ENCODE peak calls at places on chromosomes 3 and 15, in seven cellular contexts. Z is AG04450, M is breast epithelium, U is progenitor cell of endocrine pancreas, Q is H9, W is astrocyte of the spinal cord, J is fibroblast of pulmonary artery. Y is an unnamed sample.

GRCh38 chr3:127748754-127749327 is 73.5 kb downstream of the MGLL start:
- DNase-seq in Z (no peak), Q (no peak), W (no peak), J (no peak), M (no peak), U (no peak), Y (peak; percentile 44)

GRCh38 chr3:186746008-186746407 is 28.8 kb downstream of the KNG1 start:
- DNase-seq in J (peak; percentile 89), M (no peak), Z (peak; percentile 18), W (peak; percentile 22), Q (peak; percentile 85), U (no peak), Y (peak; percentile 77)

GRCh38 chr3:152073267-152073666 is 195.5 kb upstream of the MBNL1 start:
- DNase-seq in M (no peak), J (peak; percentile 70), U (no peak), Q (no peak), W (peak; percentile 31), Z (no peak), Y (no peak)

GRCh38 chr15:83057660-83058376 is 9.2 kb downstream of the BTBD1 start:
- DNase-seq in Z (no peak), U (no peak), Q (no peak), W (no peak), J (peak; percentile 68), M (no peak), Y (no peak)

GRCh38 chr3:127440384-127440783 is 150.1 kb downstream of the TPRA1 start:
- DNase-seq in M (no peak), J (no peak), Q (peak; percentile 4), W (no peak), U (no peak), Z (no peak), Y (no peak)

GRCh38 chr3:188402229-188402628 is 248.3 kb downstream of the LPP start:
- DNase-seq in Z (no peak), Q (no peak), W (no peak), J (no peak), U (no peak), M (no peak), Y (no peak)

GRCh38 chr3:35784162-35784561 is 144.8 kb downstream of the ARPP21 start:
- DNase-seq in U (no peak), Q (no peak), J (no peak), Z (no peak), M (no peak), W (no peak), Y (no peak)

GRCh38 chr3:121718205-121718846 is 31.2 kb downstream of the GOLGB1 start:
- DNase-seq in Z (no peak), M (no peak), J (no peak), U (no peak), W (no peak), Q (no peak), Y (no peak)

GRCh38 chr3:124986153-124987143 is 51.9 kb upstream of the MUC13 start:
- DNase-seq in Z (peak; percentile 69), Q (no peak), U (no peak), W (peak; percentile 90), M (no peak), J (peak; percentile 85), Y (no peak)

GRCh38 chr15:58425185-58425584 is 6.6 kb upstream of the LIPC start:
- DNase-seq in Z (no peak), Q (no peak), U (no peak), M (no peak), J (no peak), W (no peak), Y (no peak)

GRCh38 chr3:127451321-127451720 is 139.2 kb downstream of the TPRA1 start:
- DNase-seq in Z (no peak), J (no peak), W (no peak), M (no peak), U (no peak), Q (no peak), Y (peak; percentile 4)

GRCh38 chr3:188605231-188605630 is 451.3 kb downstream of the LPP start:
- DNase-seq in J (no peak), W (no peak), U (no peak), M (no peak), Q (no peak), Z (no peak), Y (no peak)

GRCh38 chr3:41202075-41202833 is 2.9 kb downstream of the CTNNB1 start:
- DNase-seq in Z (no peak), W (peak; percentile 16), Q (no peak), J (no peak), M (no peak), U (no peak), Y (no peak)

GRCh38 chr15:80744826-80745225 is 34.3 kb upstream of the CEMIP start:
- DNase-seq in U (no peak), M (no peak), Q (no peak), W (no peak), Z (no peak), J (peak; percentile 27), Y (no peak)

GRCh38 chr3:126360714-126361060 is 3.5 kb upstream of the KLF15 start:
- DNase-seq in U (no peak), M (no peak), J (no peak), Z (no peak), W (no peak), Q (no peak), Y (no peak)

GRCh38 chr3:174538116-174538515 is 321.0 kb upstream of the NAALADL2 start:
- DNase-seq in Q (no peak), J (no peak), U (no peak), Z (no peak), M (no peak), W (no peak), Y (no peak)

GRCh38 chr3:197811343-197811742 is 20.3 kb downstream of the LRCH3 start:
- DNase-seq in Z (no peak), U (no peak), Q (no peak), W (peak; percentile 65), J (peak; percentile 97), M (peak; percentile 76), Y (peak; percentile 56)

GRCh38 chr15:72604794-72605193 is 49.7 kb upstream of the GOLGA6B start:
- DNase-seq in J (no peak), Z (no peak), W (no peak), Q (peak; percentile 90), M (no peak), U (no peak), Y (no peak)

GRCh38 chr15:65307978-65308377 is 3.5 kb downstream of the RNU5B-1 start:
- DNase-seq in Q (no peak), W (no peak), J (no peak), Z (no peak), M (no peak), U (no peak), Y (no peak)

GRCh38 chr15:68463996-68464395 is 32.0 kb upstream of the ITGA11 start:
- DNase-seq in W (no peak), M (no peak), U (no peak), Z (no peak), Q (no peak), J (peak; percentile 29), Y (no peak)

GRCh38 chr3:66401578-66402382 is 99.0 kb downstream of the LRIG1 start:
- DNase-seq in J (no peak), W (no peak), U (no peak), Q (no peak), Z (no peak), M (no peak), Y (no peak)

GRCh38 chr3:1883489-1883888 is 215.2 kb upstream of the CNTN4 start:
- DNase-seq in M (no peak), U (no peak), J (no peak), Q (no peak), Z (no peak), W (no peak), Y (no peak)

GRCh38 chr3:143261848-143262247 is 142.3 kb downstream of the CHST2 start:
- DNase-seq in J (no peak), Z (no peak), M (no peak), W (no peak), Q (no peak), U (no peak), Y (no peak)

GRCh38 chr3:165919284-165919683 is 82.1 kb upstream of the BCHE start:
- DNase-seq in Q (no peak), Z (no peak), W (no peak), J (no peak), U (no peak), M (no peak), Y (no peak)

GRCh38 chr3:164018500-164018899 is 1059.8 kb downstream of the SI start:
- DNase-seq in Z (no peak), U (no peak), J (no peak), M (no peak), W (no peak), Q (no peak), Y (no peak)
- TF ChIP-seq CTCF in Z (no peak), U (no peak), J (no peak), M (no peak), W (no peak), Q (peak; percentile 37), Y (no peak)

DNA sequence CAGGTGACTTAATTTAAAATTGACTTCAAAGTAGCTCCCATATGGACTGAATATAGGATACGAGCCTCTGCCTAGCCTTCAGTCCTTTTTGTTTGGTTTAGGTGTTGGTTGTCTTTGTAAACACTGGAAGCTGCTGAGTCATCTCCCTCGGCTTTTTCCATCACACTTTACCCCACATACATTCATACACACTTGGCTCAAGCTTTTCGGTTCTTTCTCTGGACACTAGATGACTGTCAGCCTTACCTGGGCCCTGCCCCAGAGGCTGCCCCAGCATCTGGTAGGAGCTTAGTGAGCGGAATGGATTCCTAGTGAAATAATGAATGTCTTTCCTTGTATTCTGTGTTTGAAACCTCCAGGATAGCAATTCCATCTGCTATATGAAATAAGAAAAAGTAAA is 201.4 kb upstream of the IL12A start:
- DNase-seq in U (no peak), W (peak; percentile 87), Z (peak; percentile 67), Q (no peak), M (no peak), J (peak; percentile 87), Y (no peak)
- TF ChIP-seq CTCF in U (no peak), W (no peak), Z (no peak), Q (no peak), M (no peak), J (no peak), Y (no peak)

GRCh38 chr3:9727041-9727595 is 4.4 kb upstream of the BRPF1 start:
- DNase-seq in Z (no peak), M (no peak), J (no peak), U (no peak), Q (peak; percentile 90), W (no peak), Y (peak; percentile 48)
- TF ChIP-seq CTCF in Z (peak; percentile 27), M (no peak), J (peak; percentile 15), U (peak; percentile 45), Q (peak; percentile 96), W (peak; percentile 18), Y (peak; percentile 33)

GRCh38 chr15:98683821-98684220 is 35.5 kb downstream of the IGF1R start:
- DNase-seq in Q (no peak), W (no peak), U (no peak), Z (no peak), J (no peak), M (no peak), Y (no peak)
- TF ChIP-seq CTCF in Q (no peak), W (no peak), U (no peak), Z (no peak), J (no peak), M (no peak), Y (no peak)

DNA sequence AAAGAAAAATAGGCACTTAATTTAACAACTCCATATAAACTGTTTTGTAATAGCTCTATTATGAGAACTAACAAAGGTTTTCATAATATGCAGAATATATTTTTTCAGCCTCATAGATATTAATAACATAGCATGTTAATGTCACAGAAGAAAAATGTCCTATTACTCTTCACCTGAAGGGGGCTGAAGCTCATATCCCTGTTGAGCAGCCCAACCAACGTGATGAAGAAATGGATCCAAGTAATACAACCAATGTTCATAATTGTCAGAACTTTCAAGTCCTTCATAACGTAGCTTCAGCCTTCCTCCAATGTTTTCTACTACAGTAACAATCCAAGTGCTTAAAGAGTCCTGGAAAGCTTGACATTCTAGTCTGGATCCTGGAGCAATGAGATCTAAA is 34.5 kb upstream of the STIMATE start:
- DNase-seq in Z (no peak), J (no peak), M (no peak), W (no peak), U (no peak), Q (no peak), Y (no peak)
- TF ChIP-seq CTCF in Z (no peak), J (no peak), M (no peak), W (no peak), U (no peak), Q (peak; percentile 8), Y (no peak)

Y was measured in Peyer's patch.